ENCODE peak calls at places on chromosomes 12 and 14, in five cellular contexts. One of them, this sample, is unnamed.

GRCh38 chr14:21041676-21042433 is at the start of gene RNASE7:
- DNase-seq in nucleus accumbens: no peak
- DNase-seq in AG09309: no peak
- DNase-seq in D341Med: no peak
- DNase-seq in ELF-1: no peak
- DNase-seq in this sample: no peak

GRCh38 chr12:103169-103981 is 36.8 kb downstream of the IQSEC3 start:
- DNase-seq in nucleus accumbens: no peak
- DNase-seq in AG09309: no peak
- DNase-seq in D341Med: peak; percentile 77
- DNase-seq in ELF-1: no peak
- DNase-seq in this sample: no peak

GRCh38 chr12:122918827-122919226 is 22.9 kb upstream of the VPS37B start:
- DNase-seq in nucleus accumbens: no peak
- DNase-seq in AG09309: no peak
- DNase-seq in D341Med: no peak
- DNase-seq in ELF-1: no peak
- DNase-seq in this sample: no peak

GRCh38 chr12:67517181-67517887 is 131.2 kb upstream of the DYRK2 start:
- DNase-seq in nucleus accumbens: no peak
- DNase-seq in AG09309: no peak
- DNase-seq in D341Med: no peak
- DNase-seq in ELF-1: no peak
- DNase-seq in this sample: no peak

GRCh38 chr14:95394981-95395737 is 75.5 kb upstream of the CLMN start:
- DNase-seq in nucleus accumbens: no peak
- DNase-seq in AG09309: no peak
- DNase-seq in D341Med: no peak
- DNase-seq in ELF-1: no peak
- DNase-seq in this sample: peak; percentile 50

GRCh38 chr12:131618303-131618658 is 92.6 kb upstream of the SFSWAP start:
- DNase-seq in nucleus accumbens: no peak
- DNase-seq in AG09309: no peak
- DNase-seq in D341Med: no peak
- DNase-seq in ELF-1: peak; percentile 76
- DNase-seq in this sample: no peak

GRCh38 chr12:108734200-108734906 is 3.0 kb upstream of the CORO1C start:
- DNase-seq in nucleus accumbens: no peak
- DNase-seq in AG09309: peak; percentile 68
- DNase-seq in D341Med: no peak
- DNase-seq in ELF-1: peak; percentile 32
- DNase-seq in this sample: peak; percentile 94

GRCh38 chr14:90627478-90627877 is 188.8 kb downstream of the TTC7B start:
- DNase-seq in nucleus accumbens: no peak
- DNase-seq in AG09309: no peak
- DNase-seq in D341Med: no peak
- DNase-seq in ELF-1: no peak
- DNase-seq in this sample: no peak

GRCh38 chr14:72745991-72746980 is 147.6 kb downstream of the DPF3 start:
- DNase-seq in nucleus accumbens: no peak
- DNase-seq in AG09309: peak; percentile 60
- DNase-seq in D341Med: no peak
- DNase-seq in ELF-1: no peak
- DNase-seq in this sample: peak; percentile 21

GRCh38 chr12:81598205-81598604 is 160.9 kb downstream of the PPFIA2 start:
- DNase-seq in nucleus accumbens: no peak
- DNase-seq in AG09309: no peak
- DNase-seq in D341Med: peak; percentile 60
- DNase-seq in ELF-1: no peak
- DNase-seq in this sample: no peak

GRCh38 chr14:102630405-102630804 is 38.0 kb downstream of the RCOR1 start:
- DNase-seq in nucleus accumbens: no peak
- DNase-seq in AG09309: no peak
- DNase-seq in D341Med: no peak
- DNase-seq in ELF-1: no peak
- DNase-seq in this sample: no peak

GRCh38 chr14:104031384-104031783 is 54.1 kb upstream of the ASPG start:
- DNase-seq in nucleus accumbens: no peak
- DNase-seq in AG09309: no peak
- DNase-seq in D341Med: peak; percentile 60
- DNase-seq in ELF-1: no peak
- DNase-seq in this sample: no peak

GRCh38 chr12:53300187-53300586 is 692 bp downstream of the MYG1 start:
- DNase-seq in nucleus accumbens: no peak
- DNase-seq in AG09309: no peak
- DNase-seq in D341Med: no peak
- DNase-seq in ELF-1: peak; percentile 13
- DNase-seq in this sample: peak; percentile 48

GRCh38 chr12:46364777-46365580 is 7.6 kb downstream of the SLC38A2 start:
- DNase-seq in nucleus accumbens: no peak
- DNase-seq in AG09309: no peak
- DNase-seq in D341Med: no peak
- DNase-seq in ELF-1: no peak
- DNase-seq in this sample: peak; percentile 58

GRCh38 chr12:109594566-109595317 is 21.1 kb downstream of the MVK start:
- DNase-seq in nucleus accumbens: no peak
- DNase-seq in AG09309: no peak
- DNase-seq in D341Med: no peak
- DNase-seq in ELF-1: no peak
- DNase-seq in this sample: no peak

GRCh38 chr14:61640834-61641170 is 54.5 kb upstream of the HIF1A start:
- DNase-seq in nucleus accumbens: no peak
- DNase-seq in AG09309: no peak
- DNase-seq in D341Med: no peak
- DNase-seq in ELF-1: no peak
- DNase-seq in this sample: no peak

GRCh38 chr14:60164404-60164716 is 838 bp downstream of the DHRS7 start:
- DNase-seq in nucleus accumbens: no peak
- DNase-seq in AG09309: no peak
- DNase-seq in D341Med: no peak
- DNase-seq in ELF-1: no peak
- DNase-seq in this sample: no peak

GRCh38 chr12:65945457-65945856 is 121.2 kb downstream of the HMGA2 start:
- DNase-seq in nucleus accumbens: no peak
- DNase-seq in AG09309: no peak
- DNase-seq in D341Med: no peak
- DNase-seq in ELF-1: no peak
- DNase-seq in this sample: no peak

GRCh38 chr12:131536337-131536736 is 174.6 kb upstream of the SFSWAP start:
- DNase-seq in nucleus accumbens: no peak
- DNase-seq in AG09309: no peak
- DNase-seq in D341Med: no peak
- DNase-seq in ELF-1: peak; percentile 74
- DNase-seq in this sample: no peak

GRCh38 chr14:103688441-103688840 is 26.8 kb downstream of the XRCC3 start:
- DNase-seq in nucleus accumbens: no peak
- DNase-seq in AG09309: no peak
- DNase-seq in D341Med: no peak
- DNase-seq in ELF-1: no peak
- DNase-seq in this sample: no peak

This sample was measured in stromal cell of bone marrow.